ENCODE peak calls at places on chromosome 18, in seven cellular contexts. One of them, this sample, is unnamed.
A peak's percentile ranks its signal among the peaks of the same experiment; 100 is the strongest.

GRCh38 chr18:25349926-25350560 is 1.9 kb downstream of the ZNF521 start:
- DNase-seq in A549: no peak
- DNase-seq in DND-41: no peak
- DNase-seq in K562: no peak
- DNase-seq in endothelial cell of umbilical vein: no peak
- DNase-seq in GM23248: peak; percentile 64
- DNase-seq in cardiac muscle cell: peak; percentile 52
- DNase-seq in this sample: peak; percentile 80

GRCh38 chr18:62033207-62033606 is 140.4 kb upstream of the RNF152 start:
- DNase-seq in A549: no peak
- DNase-seq in DND-41: no peak
- DNase-seq in K562: no peak
- DNase-seq in endothelial cell of umbilical vein: no peak
- DNase-seq in GM23248: no peak
- DNase-seq in cardiac muscle cell: no peak
- DNase-seq in this sample: no peak

GRCh38 chr18:47745227-47745626 is 185.2 kb downstream of the SMAD2 start:
- DNase-seq in A549: no peak
- DNase-seq in DND-41: no peak
- DNase-seq in K562: no peak
- DNase-seq in endothelial cell of umbilical vein: no peak
- DNase-seq in GM23248: no peak
- DNase-seq in cardiac muscle cell: no peak
- DNase-seq in this sample: no peak

GRCh38 chr18:23743733-23744333 is 54.6 kb downstream of the LAMA3 start:
- DNase-seq in A549: no peak
- DNase-seq in DND-41: no peak
- DNase-seq in K562: no peak
- DNase-seq in endothelial cell of umbilical vein: no peak
- DNase-seq in GM23248: no peak
- DNase-seq in cardiac muscle cell: peak; percentile 41
- DNase-seq in this sample: no peak

GRCh38 chr18:44599409-44599808 is 81.3 kb upstream of the SETBP1 start:
- DNase-seq in A549: no peak
- DNase-seq in DND-41: no peak
- DNase-seq in K562: no peak
- DNase-seq in endothelial cell of umbilical vein: no peak
- DNase-seq in GM23248: peak; percentile 88
- DNase-seq in cardiac muscle cell: no peak
- DNase-seq in this sample: no peak

GRCh38 chr18:7987284-7987976 is 420.3 kb downstream of the PTPRM start:
- DNase-seq in A549: no peak
- DNase-seq in DND-41: no peak
- DNase-seq in K562: no peak
- DNase-seq in endothelial cell of umbilical vein: peak; percentile 32
- DNase-seq in GM23248: peak; percentile 82
- DNase-seq in cardiac muscle cell: no peak
- DNase-seq in this sample: no peak

GRCh38 chr18:37161491-37161890 is 332.6 kb downstream of the KIAA1328 start:
- DNase-seq in A549: no peak
- DNase-seq in DND-41: no peak
- DNase-seq in K562: no peak
- DNase-seq in endothelial cell of umbilical vein: no peak
- DNase-seq in GM23248: no peak
- DNase-seq in cardiac muscle cell: no peak
- DNase-seq in this sample: no peak

GRCh38 chr18:33123852-33124251 is 316.7 kb downstream of the CCDC178 start:
- DNase-seq in A549: no peak
- DNase-seq in DND-41: no peak
- DNase-seq in K562: no peak
- DNase-seq in endothelial cell of umbilical vein: no peak
- DNase-seq in GM23248: no peak
- DNase-seq in cardiac muscle cell: no peak
- DNase-seq in this sample: no peak

GRCh38 chr18:9739516-9739915 is 31.4 kb downstream of the RAB31 start:
- DNase-seq in A549: no peak
- DNase-seq in DND-41: no peak
- DNase-seq in K562: no peak
- DNase-seq in endothelial cell of umbilical vein: no peak
- DNase-seq in GM23248: peak; percentile 8
- DNase-seq in cardiac muscle cell: no peak
- DNase-seq in this sample: no peak

GRCh38 chr18:25650201-25650941 is 298.4 kb upstream of the ZNF521 start:
- DNase-seq in A549: no peak
- DNase-seq in DND-41: no peak
- DNase-seq in K562: no peak
- DNase-seq in endothelial cell of umbilical vein: peak; percentile 55
- DNase-seq in GM23248: peak; percentile 96
- DNase-seq in cardiac muscle cell: peak; percentile 30
- DNase-seq in this sample: no peak

GRCh38 chr18:36350211-36350610 is 52.7 kb downstream of the FHOD3 start:
- DNase-seq in A549: no peak
- DNase-seq in DND-41: no peak
- DNase-seq in K562: no peak
- DNase-seq in endothelial cell of umbilical vein: no peak
- DNase-seq in GM23248: no peak
- DNase-seq in cardiac muscle cell: no peak
- DNase-seq in this sample: no peak

GRCh38 chr18:29154196-29154757 is 977.3 kb upstream of the CDH2 start:
- DNase-seq in A549: no peak
- DNase-seq in DND-41: no peak
- DNase-seq in K562: no peak
- DNase-seq in endothelial cell of umbilical vein: no peak
- DNase-seq in GM23248: peak; percentile 71
- DNase-seq in cardiac muscle cell: no peak
- DNase-seq in this sample: no peak

GRCh38 chr18:6279308-6279707 is 135.4 kb downstream of the L3MBTL4 start:
- DNase-seq in A549: no peak
- DNase-seq in DND-41: no peak
- DNase-seq in K562: no peak
- DNase-seq in endothelial cell of umbilical vein: no peak
- DNase-seq in GM23248: no peak
- DNase-seq in cardiac muscle cell: peak; percentile 27
- DNase-seq in this sample: no peak

GRCh38 chr18:10519999-10520935 is 5.6 kb upstream of the NAPG start:
- DNase-seq in A549: peak; percentile 51
- DNase-seq in DND-41: peak; percentile 85
- DNase-seq in K562: peak; percentile 72
- DNase-seq in endothelial cell of umbilical vein: peak; percentile 86
- DNase-seq in GM23248: peak; percentile 98
- DNase-seq in cardiac muscle cell: peak; percentile 88
- DNase-seq in this sample: peak; percentile 86

GRCh38 chr18:24837065-24837464 is 376.6 kb downstream of the HRH4 start:
- DNase-seq in A549: no peak
- DNase-seq in DND-41: no peak
- DNase-seq in K562: no peak
- DNase-seq in endothelial cell of umbilical vein: no peak
- DNase-seq in GM23248: peak; percentile 89
- DNase-seq in cardiac muscle cell: no peak
- DNase-seq in this sample: no peak

GRCh38 chr18:79896746-79897145 is 54.7 kb downstream of the SLC66A2 start:
- DNase-seq in A549: no peak
- DNase-seq in DND-41: no peak
- DNase-seq in K562: no peak
- DNase-seq in endothelial cell of umbilical vein: no peak
- DNase-seq in GM23248: peak; percentile 22
- DNase-seq in cardiac muscle cell: no peak
- DNase-seq in this sample: no peak
- H3K9me3 ChIP-seq in A549: peaks cover 35% of the 10 kb centered on the region
- H3K9me3 ChIP-seq in DND-41: peaks cover 50% of the 10 kb centered on the region
- H3K9me3 ChIP-seq in K562: peaks cover 2% of the 10 kb centered on the region
- H3K9me3 ChIP-seq in endothelial cell of umbilical vein: peaks cover 17% of the 10 kb centered on the region
- H3K9me3 ChIP-seq in GM23248: peaks cover 2% of the 10 kb centered on the region
- H3K9me3 ChIP-seq in cardiac muscle cell: no peaks in the 10 kb centered on the region
- H3K9me3 ChIP-seq in this sample: no peaks in the 10 kb centered on the region

DNA sequence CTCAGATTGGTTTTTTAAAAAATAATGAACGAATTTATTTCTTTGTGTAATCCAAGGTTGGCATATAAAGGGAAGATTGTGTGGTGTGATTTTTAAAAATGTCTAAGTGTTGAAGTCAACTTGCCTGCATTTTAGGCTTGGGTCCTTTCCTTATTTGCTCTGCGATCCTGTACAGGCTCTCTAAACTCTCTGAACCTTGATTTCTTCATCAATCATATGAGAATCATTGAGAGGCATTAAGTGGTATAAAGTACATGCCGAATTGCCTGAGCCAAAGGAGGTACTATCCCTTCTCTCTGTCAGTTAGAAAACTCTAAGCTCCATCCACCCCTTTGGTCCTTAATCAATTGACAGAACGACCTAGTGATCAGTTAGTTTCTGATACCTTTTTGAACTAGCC is 440.4 kb upstream of the MEX3C start:
- DNase-seq in A549: no peak
- DNase-seq in DND-41: no peak
- DNase-seq in K562: no peak
- DNase-seq in endothelial cell of umbilical vein: no peak
- DNase-seq in GM23248: no peak
- DNase-seq in cardiac muscle cell: no peak
- DNase-seq in this sample: no peak
- H3K9me3 ChIP-seq in A549: no peaks in the 10 kb centered on the region
- H3K9me3 ChIP-seq in DND-41: peaks cover 17% of the 10 kb centered on the region
- H3K9me3 ChIP-seq in K562: no peaks in the 10 kb centered on the region
- H3K9me3 ChIP-seq in endothelial cell of umbilical vein: peaks cover 2% of the 10 kb centered on the region
- H3K9me3 ChIP-seq in GM23248: no peaks in the 10 kb centered on the region
- H3K9me3 ChIP-seq in cardiac muscle cell: no peaks in the 10 kb centered on the region
- H3K9me3 ChIP-seq in this sample: no peaks in the 10 kb centered on the region

GRCh38 chr18:59909289-59910036 is 9.7 kb downstream of the PMAIP1 start:
- DNase-seq in A549: no peak
- DNase-seq in DND-41: no peak
- DNase-seq in K562: no peak
- DNase-seq in endothelial cell of umbilical vein: peak; percentile 66
- DNase-seq in GM23248: no peak
- DNase-seq in cardiac muscle cell: no peak
- DNase-seq in this sample: no peak

GRCh38 chr18:59908790-59909189 is 9.0 kb downstream of the PMAIP1 start:
- DNase-seq in A549: no peak
- DNase-seq in DND-41: no peak
- DNase-seq in K562: no peak
- DNase-seq in endothelial cell of umbilical vein: no peak
- DNase-seq in GM23248: no peak
- DNase-seq in cardiac muscle cell: no peak
- DNase-seq in this sample: no peak

GRCh38 chr18:59911600-59911999 is 11.8 kb downstream of the PMAIP1 start:
- DNase-seq in A549: no peak
- DNase-seq in DND-41: no peak
- DNase-seq in K562: no peak
- DNase-seq in endothelial cell of umbilical vein: no peak
- DNase-seq in GM23248: no peak
- DNase-seq in cardiac muscle cell: no peak
- DNase-seq in this sample: no peak

GRCh38 chr18:59912007-59912550 is 12.3 kb downstream of the PMAIP1 start:
- DNase-seq in A549: no peak
- DNase-seq in DND-41: no peak
- DNase-seq in K562: no peak
- DNase-seq in endothelial cell of umbilical vein: no peak
- DNase-seq in GM23248: no peak
- DNase-seq in cardiac muscle cell: no peak
- DNase-seq in this sample: no peak

DNA sequence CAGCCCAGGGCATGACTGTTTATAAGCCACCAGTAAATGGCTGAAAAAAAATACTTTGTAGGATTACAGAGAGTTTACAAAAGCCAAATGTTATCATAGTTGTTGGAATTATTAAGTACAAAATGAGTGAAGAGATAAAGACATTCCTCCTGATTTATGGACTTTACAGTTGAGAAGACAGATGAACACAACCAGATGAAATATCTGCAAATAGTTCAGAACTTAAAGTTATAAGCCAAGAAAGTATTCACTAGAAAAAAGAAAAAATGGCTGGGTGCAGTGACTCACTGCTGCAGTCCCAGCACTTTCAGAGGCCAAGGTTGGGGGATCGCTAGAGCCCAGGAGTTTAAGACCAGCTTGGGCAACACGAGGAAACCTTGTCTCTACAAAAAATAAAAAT is 11.2 kb downstream of the PMAIP1 start:
- DNase-seq in A549: no peak
- DNase-seq in DND-41: no peak
- DNase-seq in K562: no peak
- DNase-seq in endothelial cell of umbilical vein: no peak
- DNase-seq in GM23248: peak; percentile 52
- DNase-seq in cardiac muscle cell: no peak
- DNase-seq in this sample: no peak
- H3K9me3 ChIP-seq in A549: no peaks in the 10 kb centered on the region
- H3K9me3 ChIP-seq in DND-41: no peaks in the 10 kb centered on the region
- H3K9me3 ChIP-seq in K562: no peaks in the 10 kb centered on the region
- H3K9me3 ChIP-seq in endothelial cell of umbilical vein: no peaks in the 10 kb centered on the region
- H3K9me3 ChIP-seq in GM23248: no peaks in the 10 kb centered on the region
- H3K9me3 ChIP-seq in cardiac muscle cell: no peaks in the 10 kb centered on the region
- H3K9me3 ChIP-seq in this sample: no peaks in the 10 kb centered on the region

GRCh38 chr18:78636260-78636659 is 343.4 kb upstream of the SALL3 start:
- DNase-seq in A549: no peak
- DNase-seq in DND-41: no peak
- DNase-seq in K562: no peak
- DNase-seq in endothelial cell of umbilical vein: no peak
- DNase-seq in GM23248: no peak
- DNase-seq in cardiac muscle cell: no peak
- DNase-seq in this sample: no peak

GRCh38 chr18:78634061-78634696 is 345.4 kb upstream of the SALL3 start:
- DNase-seq in A549: no peak
- DNase-seq in DND-41: no peak
- DNase-seq in K562: no peak
- DNase-seq in endothelial cell of umbilical vein: no peak
- DNase-seq in GM23248: no peak
- DNase-seq in cardiac muscle cell: no peak
- DNase-seq in this sample: no peak

GRCh38 chr18:78637442-78638402 is 341.9 kb upstream of the SALL3 start:
- DNase-seq in A549: no peak
- DNase-seq in DND-41: no peak
- DNase-seq in K562: no peak
- DNase-seq in endothelial cell of umbilical vein: no peak
- DNase-seq in GM23248: no peak
- DNase-seq in cardiac muscle cell: no peak
- DNase-seq in this sample: no peak

GRCh38 chr18:78632111-78632541 is 347.5 kb upstream of the SALL3 start:
- DNase-seq in A549: no peak
- DNase-seq in DND-41: no peak
- DNase-seq in K562: no peak
- DNase-seq in endothelial cell of umbilical vein: no peak
- DNase-seq in GM23248: peak; percentile 14
- DNase-seq in cardiac muscle cell: no peak
- DNase-seq in this sample: no peak

DNA sequence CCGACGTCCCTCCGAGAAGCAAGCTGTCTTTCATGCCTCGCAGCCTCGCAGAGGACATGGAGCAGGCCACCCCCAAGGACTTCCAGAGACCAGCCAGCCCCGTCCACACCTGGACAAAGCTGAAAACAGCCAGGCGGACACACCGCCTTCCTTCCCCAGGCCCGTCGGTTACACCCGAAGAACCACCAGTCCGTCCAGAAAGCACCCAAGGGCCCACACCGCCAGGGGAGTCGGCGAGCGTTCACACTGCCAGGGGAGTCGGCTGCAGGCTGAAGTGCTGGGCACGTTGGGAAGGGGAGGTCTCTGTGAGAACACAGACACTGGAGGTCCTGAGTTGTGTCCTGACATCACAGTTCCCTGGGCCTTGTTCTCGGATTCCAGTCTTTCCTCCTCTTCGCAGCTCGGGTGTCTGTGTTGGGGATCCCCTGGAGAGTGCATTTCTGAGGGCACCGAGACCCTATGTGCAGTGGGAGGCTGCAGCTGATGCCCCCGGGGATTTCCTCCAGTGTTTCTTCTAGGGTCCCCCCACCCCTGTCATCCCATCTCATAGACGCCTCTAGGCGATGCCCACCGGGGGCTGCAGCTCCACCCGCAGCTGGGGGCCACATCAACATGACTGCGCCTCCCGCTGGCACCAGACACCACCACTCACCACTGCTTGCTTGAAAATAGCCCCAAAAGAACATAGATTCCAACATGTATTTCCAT is 344.4 kb upstream of the SALL3 start:
- DNase-seq in A549: no peak
- DNase-seq in DND-41: no peak
- DNase-seq in K562: no peak
- DNase-seq in endothelial cell of umbilical vein: no peak
- DNase-seq in GM23248: no peak
- DNase-seq in cardiac muscle cell: no peak
- DNase-seq in this sample: no peak
- H3K9me3 ChIP-seq in A549: no peaks in the 10 kb centered on the region
- H3K9me3 ChIP-seq in DND-41: peaks cover 3% of the 10 kb centered on the region
- H3K9me3 ChIP-seq in K562: no peaks in the 10 kb centered on the region
- H3K9me3 ChIP-seq in endothelial cell of umbilical vein: peaks cover 4% of the 10 kb centered on the region
- H3K9me3 ChIP-seq in GM23248: no peaks in the 10 kb centered on the region
- H3K9me3 ChIP-seq in cardiac muscle cell: no peaks in the 10 kb centered on the region
- H3K9me3 ChIP-seq in this sample: peaks cover 4% of the 10 kb centered on the region